ENCODE peak calls at places on chromosomes 2 and 18, in nine cellular contexts. R, C, Z, Q, A, N, H, B and P are unnamed samples.

GRCh38 chr2:236702693-236703092 is 133.1 kb downstream of the ACKR3 start:
- DNase-seq in R (no peak), C (no peak), Z (no peak), Q (no peak), A (no peak), N (no peak), H (no peak), B (no peak), P (peak; percentile 65)

GRCh38 chr2:5315512-5315911 is 376.7 kb upstream of the SOX11 start:
- DNase-seq in R (no peak), C (no peak), Z (no peak), Q (no peak), A (peak; percentile 22), N (no peak), H (no peak), B (no peak), P (no peak)

GRCh38 chr2:46803551-46803885 is 112.1 kb downstream of the MCFD2 start:
- DNase-seq in R (no peak), C (no peak), Z (no peak), Q (no peak), A (no peak), N (no peak), H (no peak), B (no peak), P (no peak)

GRCh38 chr2:126866451-126866850 is 32.2 kb upstream of the TEX51 start:
- DNase-seq in R (no peak), C (no peak), Z (no peak), Q (no peak), A (no peak), N (no peak), H (no peak), B (no peak), P (no peak)

GRCh38 chr2:11043245-11043644 is 112.0 kb upstream of the SLC66A3 start:
- DNase-seq in R (no peak), C (no peak), Z (no peak), Q (no peak), A (no peak), N (no peak), H (no peak), B (no peak), P (no peak)

GRCh38 chr2:47303341-47304148 is 99.4 kb upstream of the MSH2 start:
- DNase-seq in R (no peak), C (no peak), Z (peak; percentile 54), Q (no peak), A (peak; percentile 71), N (no peak), H (no peak), B (no peak), P (no peak)

GRCh38 chr2:213544940-213545339 is 260.7 kb downstream of the SPAG16 start:
- DNase-seq in R (no peak), C (no peak), Z (no peak), Q (no peak), A (no peak), N (no peak), H (no peak), B (no peak), P (no peak)

GRCh38 chr2:235506291-235506996 is 12.6 kb downstream of the AGAP1 start:
- DNase-seq in R (no peak), C (no peak), Z (peak; percentile 33), Q (no peak), A (no peak), N (no peak), H (no peak), B (no peak), P (peak; percentile 12)

GRCh38 chr18:48230459-48231113 is 178.6 kb downstream of the ZBTB7C start:
- DNase-seq in R (no peak), C (no peak), Z (peak; percentile 60), Q (no peak), A (peak; percentile 83), N (peak; percentile 60), H (no peak), B (no peak), P (peak; percentile 19)

GRCh38 chr2:54503192-54503591 is 47.1 kb downstream of the SPTBN1 start:
- DNase-seq in R (no peak), C (no peak), Z (peak; percentile 44), Q (no peak), A (peak; percentile 82), N (no peak), H (no peak), B (no peak), P (no peak)

GRCh38 chr2:121000804-121001203 is 265.1 kb downstream of the GLI2 start:
- DNase-seq in R (no peak), C (no peak), Z (no peak), Q (no peak), A (no peak), N (no peak), H (no peak), B (no peak), P (no peak)

GRCh38 chr2:230412846-230413245 is 3.2 kb upstream of the SP100 start:
- DNase-seq in R (no peak), C (no peak), Z (no peak), Q (no peak), A (no peak), N (no peak), H (no peak), B (no peak), P (no peak)

GRCh38 chr2:212451786-212452200 is 86.8 kb downstream of the ERBB4 start:
- DNase-seq in R (no peak), C (no peak), Z (peak; percentile 77), Q (no peak), A (peak; percentile 70), N (peak; percentile 65), H (no peak), B (no peak), P (no peak)

GRCh38 chr2:217851191-217852020 is 151.4 kb downstream of the TNS1 start:
- DNase-seq in R (no peak), C (no peak), Z (peak; percentile 85), Q (no peak), A (no peak), N (peak; percentile 18), H (no peak), B (no peak), P (no peak)

GRCh38 chr18:13390711-13391110 is 172.2 kb downstream of the LDLRAD4 start:
- DNase-seq in R (no peak), C (no peak), Z (no peak), Q (no peak), A (no peak), N (no peak), H (no peak), B (no peak), P (no peak)

GRCh38 chr2:30408961-30409387 is 38.1 kb upstream of the LCLAT1 start:
- DNase-seq in R (no peak), C (no peak), Z (peak; percentile 29), Q (no peak), A (peak; percentile 28), N (peak; percentile 6), H (no peak), B (no peak), P (no peak)

GRCh38 chr2:176821350-176821749 is 391.2 kb upstream of the HNRNPA3 start:
- DNase-seq in R (no peak), C (no peak), Z (no peak), Q (no peak), A (peak; percentile 21), N (no peak), H (no peak), B (no peak), P (no peak)

GRCh38 chr2:28736034-28736433 is 15.6 kb upstream of the PPP1CB start:
- DNase-seq in R (peak; percentile 31), C (no peak), Z (no peak), Q (peak; percentile 64), A (no peak), N (no peak), H (no peak), B (no peak), P (no peak)

GRCh38 chr2:18651842-18652774 is 62.7 kb upstream of the NT5C1B start:
- DNase-seq in R (no peak), C (no peak), Z (peak; percentile 85), Q (no peak), A (no peak), N (peak; percentile 54), H (no peak), B (no peak), P (no peak)

GRCh38 chr2:121613774-121614173 is 35.5 kb downstream of the CLASP1 start:
- DNase-seq in R (no peak), C (no peak), Z (peak; percentile 17), Q (no peak), A (no peak), N (peak; percentile 8), H (no peak), B (no peak), P (no peak)

GRCh38 chr18:46070683-46071614 is 1.1 kb downstream of the PSTPIP2 start:
- DNase-seq in R (peak; percentile 11), C (no peak), Z (no peak), Q (no peak), A (no peak), N (no peak), H (peak; percentile 59), B (no peak), P (no peak)

GRCh38 chr2:229057997-229058553 is 213.0 kb downstream of the PID1 start:
- DNase-seq in R (no peak), C (no peak), Z (no peak), Q (no peak), A (peak; percentile 14), N (no peak), H (no peak), B (no peak), P (no peak)